ENCODE peak calls at places on chromosomes 4 and X, in seven cellular contexts. O is uterus; S is thoracic aorta; E is IMR-90; X is Caki2; R is AG10803; M is stimulated activated CD8-positive, alpha-beta memory T cell treated with anti-CD3 and anti-CD28 coated beads, Interleukin-4, amount 100 ng/mL, for 48 hours. Z is an unnamed sample.

GRCh38 chr4:149347139-149347538 is 468.5 kb downstream of the IQCM start:
- DNase-seq in O (no peak), S (no peak), E (peak), X (no peak), R (peak), M (no peak), Z (no peak)

GRCh38 chrX:136528645-136529315 is 3.2 kb upstream of the VGLL1 start:
- DNase-seq in O (no peak), S (no peak), E (no peak), X (peak), R (no peak), M (no peak), Z (peak)

GRCh38 chrX:34653811-34654210 is 3.3 kb downstream of the TMEM47 start:
- DNase-seq in O (no peak), S (no peak), E (no peak), X (no peak), R (no peak), M (no peak), Z (no peak)

GRCh38 chrX:104913348-104913747 is 307.1 kb downstream of the TEX13A start:
- DNase-seq in O (no peak), S (no peak), E (no peak), X (no peak), R (no peak), M (no peak), Z (peak)

GRCh38 chr4:2090642-2091041 is 31.5 kb downstream of the NAT8L start:
- DNase-seq in O (no peak), S (no peak), E (no peak), X (no peak), R (no peak), M (no peak), Z (no peak)

GRCh38 chr4:181503800-181504364 is 739.3 kb upstream of the TENM3 start:
- DNase-seq in O (no peak), S (no peak), E (no peak), X (no peak), R (no peak), M (no peak), Z (no peak)

GRCh38 chr4:179867300-179867878 is 2375.8 kb upstream of the TENM3 start:
- DNase-seq in O (no peak), S (no peak), E (peak), X (peak), R (no peak), M (peak), Z (peak)

GRCh38 chr4:4270529-4270928 is 19.4 kb downstream of the LYAR start:
- DNase-seq in O (no peak), S (no peak), E (no peak), X (no peak), R (no peak), M (no peak), Z (no peak)

GRCh38 chr4:8225704-8226443 is 26.8 kb downstream of the SH3TC1 start:
- DNase-seq in O (no peak), S (no peak), E (no peak), X (no peak), R (no peak), M (no peak), Z (no peak)

GRCh38 chrX:57070185-57070984 is 51.0 kb downstream of the SPIN2B start:
- DNase-seq in O (no peak), S (no peak), E (no peak), X (no peak), R (no peak), M (no peak), Z (no peak)

GRCh38 chr4:95102391-95102790 is 344.6 kb downstream of the BMPR1B start:
- DNase-seq in O (no peak), S (no peak), E (no peak), X (no peak), R (no peak), M (no peak), Z (no peak)

GRCh38 chrX:43882294-43882681 is at the start of gene MAOB:
- DNase-seq in O (peak), S (no peak), E (no peak), X (no peak), R (no peak), M (peak), Z (no peak)

GRCh38 chr4:114191496-114191895 is 212.0 kb upstream of the ARSJ start:
- DNase-seq in O (no peak), S (no peak), E (no peak), X (no peak), R (no peak), M (no peak), Z (no peak)

GRCh38 chrX:74420194-74421035 is 878 bp upstream of the SLC16A2 start:
- DNase-seq in O (peak), S (peak), E (peak), X (peak), R (peak), M (peak), Z (no peak)

GRCh38 chr4:153513596-153513995 is 47.4 kb downstream of the TMEM131L start:
- DNase-seq in O (no peak), S (no peak), E (peak), X (no peak), R (no peak), M (no peak), Z (no peak)

GRCh38 chr4:138312536-138312911 is 70.4 kb upstream of the SLC7A11 start:
- DNase-seq in O (no peak), S (no peak), E (no peak), X (no peak), R (no peak), M (no peak), Z (no peak)

GRCh38 chr4:152024881-152025280 is 264.1 kb upstream of the GATB start:
- DNase-seq in O (no peak), S (no peak), E (no peak), X (no peak), R (no peak), M (no peak), Z (no peak)

GRCh38 chrX:64195862-64196261 is 9.6 kb downstream of the AMER1 start:
- DNase-seq in O (no peak), S (no peak), E (no peak), X (no peak), R (no peak), M (no peak), Z (no peak)

GRCh38 chr4:158094413-158095110 is 78.3 kb downstream of the GASK1B start:
- DNase-seq in O (peak), S (no peak), E (peak), X (peak), R (no peak), M (no peak), Z (no peak)

GRCh38 chrX:22889824-22890223 is 109.9 kb upstream of the DDX53 start:
- DNase-seq in O (no peak), S (no peak), E (no peak), X (no peak), R (no peak), M (no peak), Z (no peak)

GRCh38 chrX:110415440-110416167 is 57.0 kb downstream of the RTL9 start:
- DNase-seq in O (no peak), S (no peak), E (peak), X (no peak), R (no peak), M (no peak), Z (no peak)

GRCh38 chr4:137694138-137694537 is 161.8 kb upstream of the PCDH18 start:
- DNase-seq in O (no peak), S (no peak), E (no peak), X (no peak), R (peak), M (no peak), Z (no peak)

GRCh38 chrX:23554304-23554703 is 113.0 kb upstream of the PRDX4 start:
- DNase-seq in O (no peak), S (no peak), E (peak), X (peak), R (peak), M (no peak), Z (peak)

GRCh38 chrX:43862434-43862833 is 19.8 kb downstream of the MAOB start:
- DNase-seq in O (no peak), S (no peak), E (no peak), X (no peak), R (no peak), M (no peak), Z (no peak)

GRCh38 chr4:41644288-41644914 is 104.1 kb downstream of the PHOX2B start:
- DNase-seq in O (no peak), S (no peak), E (peak), X (no peak), R (peak), M (peak), Z (no peak)

GRCh38 chrX:115410731-115411435 is 121.4 kb downstream of the LUZP4 start:
- DNase-seq in O (no peak), S (no peak), E (no peak), X (no peak), R (no peak), M (no peak), Z (no peak)

GRCh38 chrX:20431486-20431885 is 164.8 kb upstream of the RPS6KA3 start:
- DNase-seq in O (no peak), S (no peak), E (no peak), X (no peak), R (no peak), M (no peak), Z (no peak)

GRCh38 chr4:68906238-68907137 is 45.1 kb downstream of the UGT2A3 start:
- DNase-seq in O (no peak), S (no peak), E (no peak), X (no peak), R (no peak), M (no peak), Z (no peak)

GRCh38 chr4:20297246-20297645 is 45.5 kb downstream of the SLIT2 start:
- DNase-seq in O (no peak), S (no peak), E (peak), X (no peak), R (peak), M (no peak), Z (no peak)

GRCh38 chr4:39502034-39502658 is 25.1 kb downstream of the UGDH start:
- DNase-seq in O (no peak), S (no peak), E (peak), X (peak), R (peak), M (no peak), Z (no peak)

GRCh38 chr4:11912886-11913285 is 484.2 kb upstream of the HS3ST1 start:
- DNase-seq in O (no peak), S (no peak), E (no peak), X (no peak), R (no peak), M (no peak), Z (no peak)

GRCh38 chrX:41335590-41336331 is 1.8 kb downstream of the DDX3X start:
- DNase-seq in O (no peak), S (no peak), E (peak), X (no peak), R (peak), M (no peak), Z (peak)

GRCh38 chrX:118634336-118634735 is 93.1 kb upstream of the IL13RA1 start:
- DNase-seq in O (no peak), S (no peak), E (no peak), X (no peak), R (no peak), M (no peak), Z (no peak)

GRCh38 chr4:132108784-132109183 is 1040.3 kb upstream of the PCDH10 start:
- DNase-seq in O (no peak), S (no peak), E (peak), X (no peak), R (peak), M (no peak), Z (no peak)

GRCh38 chrX:71440401-71440800 is 74.2 kb downstream of the TAF1 start:
- DNase-seq in O (no peak), S (no peak), E (no peak), X (no peak), R (no peak), M (no peak), Z (no peak)

GRCh38 chr4:155666701-155667537 is at the start of gene GUCY1A1:
- DNase-seq in O (peak), S (no peak), E (no peak), X (peak), R (peak), M (peak), Z (no peak)